ENCODE peak calls at places on chromosome 5, in ten cellular contexts. G is HCT116, V is spleen, K is suprapubic skin, D is stomach, A is GM12891, U is sigmoid colon, X is SK-N-SH, O is endothelial cell of umbilical vein, R is transverse colon. T is an unnamed sample.

GRCh38 chr5:1594336-1595106 is 70.8 kb upstream of the LPCAT1 start:
- DNase-seq in X (peak), A (peak), D (peak), R (peak), O (peak), V (peak), G (peak), K (no peak), U (peak), T (no peak)

GRCh38 chr5:1162729-1163128 is 38.7 kb upstream of the SLC6A19 start:
- DNase-seq in A (no peak), U (no peak), K (no peak), V (no peak), R (no peak), O (no peak), D (no peak), G (no peak), X (no peak), T (no peak)

GRCh38 chr5:155017610-155018009 is 4.1 kb downstream of the KIF4B start:
- DNase-seq in G (no peak), A (peak), D (no peak), V (no peak), O (no peak), R (no peak), X (no peak), U (no peak), K (no peak), T (no peak)

GRCh38 chr5:158165647-158166046 is 306.7 kb upstream of the CLINT1 start:
- DNase-seq in A (no peak), X (no peak), U (no peak), V (no peak), R (no peak), O (no peak), D (no peak), G (no peak), K (no peak), T (no peak)

GRCh38 chr5:106873558-106873957 is 797.2 kb downstream of the EFNA5 start:
- DNase-seq in O (peak), A (no peak), G (no peak), D (no peak), V (no peak), U (no peak), R (peak), K (no peak), X (no peak), T (no peak)

GRCh38 chr5:79771387-79771786 is 81.8 kb downstream of the CMYA5 start:
- DNase-seq in V (no peak), G (no peak), X (no peak), A (no peak), R (no peak), O (no peak), K (no peak), U (no peak), D (no peak), T (no peak)

GRCh38 chr5:68433921-68434879 is 218.6 kb downstream of the PIK3R1 start:
- DNase-seq in K (peak), X (no peak), R (peak), U (peak), V (peak), D (peak), O (peak), A (peak), G (peak), T (no peak)

GRCh38 chr5:14245526-14245925 is 102.4 kb downstream of the TRIO start:
- DNase-seq in G (no peak), X (no peak), D (no peak), V (no peak), K (no peak), R (no peak), O (no peak), U (no peak), A (no peak), T (no peak)

GRCh38 chr5:16815432-16815831 is 120.7 kb downstream of the MYO10 start:
- DNase-seq in K (no peak), V (no peak), O (no peak), G (no peak), R (no peak), X (no peak), D (peak), A (no peak), U (no peak), T (no peak)

GRCh38 chr5:32428426-32428825 is 16.1 kb downstream of the ZFR start:
- DNase-seq in A (no peak), K (no peak), V (no peak), U (no peak), X (no peak), G (no peak), R (no peak), D (no peak), O (no peak), T (no peak)

GRCh38 chr5:24475101-24475500 is 169.7 kb downstream of the CDH10 start:
- DNase-seq in X (no peak), D (no peak), O (no peak), A (no peak), V (no peak), K (no peak), R (no peak), G (no peak), U (no peak), T (no peak)

GRCh38 chr5:74641778-74642542 is 1.4 kb upstream of the ENC1 start:
- DNase-seq in U (no peak), X (peak), A (no peak), G (peak), O (peak), K (no peak), D (peak), R (peak), V (peak), T (no peak)

GRCh38 chr5:88824141-88824540 is 58.8 kb downstream of the MEF2C start:
- DNase-seq in A (no peak), G (no peak), O (no peak), R (no peak), V (no peak), X (no peak), K (no peak), U (no peak), D (no peak), T (no peak)

GRCh38 chr5:88825782-88826110 is 57.2 kb downstream of the MEF2C start:
- DNase-seq in K (no peak), X (no peak), O (peak), D (no peak), V (no peak), U (no peak), A (no peak), R (no peak), G (no peak), T (no peak)

GRCh38 chr5:88826959-88827585 is 55.9 kb downstream of the MEF2C start:
- DNase-seq in D (no peak), X (no peak), U (peak), V (peak), K (no peak), R (peak), A (no peak), O (peak), G (peak), T (no peak)

GRCh38 chr5:88823201-88823600 is 59.8 kb downstream of the MEF2C start:
- DNase-seq in U (no peak), A (no peak), V (no peak), K (no peak), R (no peak), G (no peak), O (no peak), D (no peak), X (no peak), T (no peak)

GRCh38 chr5:88824892-88825781 is 57.8 kb downstream of the MEF2C start:
- DNase-seq in G (no peak), X (no peak), V (no peak), O (peak), U (no peak), K (no peak), D (no peak), R (no peak), A (no peak), T (no peak)
- TF ChIP-seq POLR2AphosphoS5 in G (peak), X (no peak), V (no peak), O (no peak), U (peak), K (no peak), D (peak), R (no peak), A (no peak), T (no peak)

GRCh38 chr5:56069652-56070226 is 75.0 kb upstream of the IL6ST start:
- DNase-seq in V (no peak), X (no peak), D (no peak), K (no peak), O (no peak), A (no peak), R (no peak), G (no peak), U (no peak), T (no peak)
- TF ChIP-seq POLR2AphosphoS5 in V (no peak), X (no peak), D (no peak), K (no peak), O (no peak), A (no peak), R (no peak), G (no peak), U (no peak), T (no peak)

GRCh38 chr5:181236471-181236870 is 7.2 kb downstream of the RACK1 start:
- DNase-seq in K (no peak), G (no peak), D (no peak), R (no peak), O (no peak), U (no peak), V (no peak), X (no peak), A (no peak), T (no peak)

GRCh38 chr5:181236954-181237641 is 6.6 kb downstream of the RACK1 start:
- DNase-seq in U (no peak), K (no peak), V (no peak), R (no peak), O (no peak), G (no peak), A (no peak), X (no peak), D (no peak), T (no peak)

GRCh38 chr5:181235689-181236366 is 7.9 kb downstream of the RACK1 start:
- DNase-seq in G (no peak), A (no peak), O (no peak), R (no peak), U (no peak), X (no peak), D (no peak), V (no peak), K (no peak), T (no peak)

GRCh38 chr5:181239062-181239663 is 4.5 kb downstream of the RACK1 start:
- DNase-seq in U (peak), A (no peak), G (no peak), R (no peak), K (no peak), D (no peak), V (no peak), X (no peak), O (no peak), T (no peak)

GRCh38 chr5:181237758-181238385 is 5.8 kb downstream of the RACK1 start:
- DNase-seq in O (no peak), X (no peak), G (no peak), D (no peak), A (no peak), R (no peak), K (no peak), U (no peak), V (no peak), T (no peak)
- TF ChIP-seq POLR2AphosphoS5 in O (peak), X (no peak), G (no peak), D (no peak), A (peak), R (no peak), K (no peak), U (no peak), V (no peak), T (no peak)

GRCh38 chr5:95725071-95725820 is 5.9 kb upstream of the RHOBTB3 start:
- DNase-seq in V (no peak), A (no peak), O (peak), R (no peak), G (no peak), K (no peak), U (no peak), X (no peak), D (no peak), T (no peak)
- TF ChIP-seq POLR2AphosphoS5 in V (no peak), A (no peak), O (no peak), R (no peak), G (no peak), K (no peak), U (no peak), X (no peak), D (no peak), T (no peak)

GRCh38 chr5:50655810-50656205 is 10.6 kb upstream of the PARP8 start:
- DNase-seq in G (no peak), O (no peak), X (no peak), A (no peak), R (peak), U (no peak), D (peak), V (no peak), K (no peak), T (no peak)

GRCh38 chr5:50658243-50658642 is 8.2 kb upstream of the PARP8 start:
- DNase-seq in X (no peak), O (no peak), K (no peak), G (no peak), R (no peak), U (no peak), V (no peak), A (no peak), D (no peak), T (no peak)

GRCh38 chr5:50657044-50657443 is 9.4 kb upstream of the PARP8 start:
- DNase-seq in K (no peak), A (no peak), R (no peak), X (no peak), D (no peak), U (no peak), V (no peak), G (no peak), O (no peak), T (no peak)

GRCh38 chr5:50655067-50655809 is 11.2 kb upstream of the PARP8 start:
- DNase-seq in X (no peak), D (no peak), A (no peak), V (no peak), O (no peak), G (no peak), U (no peak), R (no peak), K (no peak), T (no peak)

DNA sequence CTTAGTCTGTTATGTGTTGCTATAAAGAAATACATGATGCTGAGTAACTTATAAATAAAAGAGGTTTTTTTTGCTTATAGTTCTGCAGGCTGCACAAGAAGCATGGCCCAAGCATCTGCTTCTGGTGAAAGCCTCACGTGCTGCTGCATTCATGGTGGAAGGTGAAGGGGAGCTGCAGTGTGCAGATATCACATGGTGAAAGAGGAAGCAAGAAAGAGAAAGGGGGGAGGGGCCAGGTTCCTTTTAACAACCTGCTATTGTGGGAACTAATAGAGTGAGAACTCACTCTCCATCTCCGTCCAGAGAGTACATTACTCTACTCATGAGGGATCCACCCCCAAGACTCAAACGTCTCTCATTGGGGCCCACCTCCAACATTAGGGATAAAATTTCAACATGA is 12.5 kb upstream of the PARP8 start:
- DNase-seq in K (no peak), X (no peak), R (peak), D (no peak), V (peak), A (no peak), U (no peak), O (no peak), G (no peak), T (no peak)
- TF ChIP-seq POLR2AphosphoS5 in K (no peak), X (no peak), R (no peak), D (no peak), V (no peak), A (no peak), U (no peak), O (no peak), G (no peak), T (no peak)

GRCh38 chr5:137933491-137933911 is 44.2 kb downstream of the PKD2L2 start:
- DNase-seq in G (no peak), V (no peak), A (no peak), O (peak), U (no peak), K (no peak), X (no peak), D (no peak), R (no peak), T (no peak)

GRCh38 chr5:137938358-137939138 is 49.3 kb downstream of the PKD2L2 start:
- DNase-seq in A (no peak), G (no peak), V (no peak), K (no peak), R (no peak), O (no peak), X (no peak), U (no peak), D (no peak), T (no peak)

GRCh38 chr5:137932800-137933199 is 43.5 kb downstream of the PKD2L2 start:
- DNase-seq in U (no peak), A (no peak), V (no peak), O (no peak), G (no peak), K (no peak), X (no peak), R (no peak), D (no peak), T (no peak)

GRCh38 chr5:137935190-137935589 is 45.9 kb downstream of the PKD2L2 start:
- DNase-seq in A (no peak), G (no peak), K (no peak), O (no peak), U (no peak), X (no peak), D (no peak), R (no peak), V (no peak), T (no peak)

GRCh38 chr5:137935694-137936093 is 46.4 kb downstream of the PKD2L2 start:
- DNase-seq in R (no peak), G (no peak), A (no peak), V (no peak), O (no peak), D (no peak), X (no peak), K (no peak), U (no peak), T (no peak)
- TF ChIP-seq POLR2AphosphoS5 in R (no peak), G (no peak), A (no peak), V (no peak), O (no peak), D (no peak), X (no peak), K (no peak), U (no peak), T (no peak)

T was measured in vagina.